ENCODE peak calls at places on chromosomes 3 and 15, in nine cellular contexts. W, H, A, F, S, B, N, V and D are unnamed samples. For H3K27me3 and H3K9me3, the result is how much of the 10 kb centered on the place peaks cover.

GRCh38 chr15:53808058-53808703 is 48.7 kb upstream of the WDR72 start:
- DNase-seq in S (peak), A (no peak), F (no peak), N (no peak), V (no peak), H (peak), W (no peak), B (no peak), D (no peak)

GRCh38 chr3:64518950-64519349 is 168.8 kb downstream of the ADAMTS9 start:
- DNase-seq in H (no peak), W (no peak), V (no peak), B (no peak), N (no peak), F (no peak), S (peak), A (no peak), D (no peak)

GRCh38 chr15:60093273-60094067 is 89.4 kb downstream of the FOXB1 start:
- DNase-seq in S (no peak), B (peak), A (no peak), N (no peak), F (no peak), W (no peak), V (no peak), H (peak), D (peak)

GRCh38 chr3:16978234-16978920 is 93.6 kb downstream of the PLCL2 start:
- DNase-seq in H (no peak), V (no peak), S (no peak), W (no peak), N (no peak), A (no peak), F (peak), B (no peak), D (peak)

GRCh38 chr15:36050899-36051298 is 504.9 kb upstream of the DPH6 start:
- DNase-seq in S (no peak), V (no peak), H (no peak), A (no peak), B (no peak), F (no peak), W (no peak), N (no peak), D (no peak)

GRCh38 chr15:31016446-31016915 is 25.1 kb upstream of the MTMR10 start:
- DNase-seq in F (peak), A (no peak), S (peak), H (no peak), B (no peak), W (no peak), V (no peak), N (no peak), D (no peak)

GRCh38 chr3:173793963-173794362 is 396.4 kb downstream of the NLGN1 start:
- DNase-seq in B (no peak), F (no peak), V (no peak), S (no peak), A (no peak), W (no peak), H (no peak), N (no peak), D (no peak)

GRCh38 chr3:127157181-127157828 is 35.6 kb upstream of the PRR23E start:
- DNase-seq in F (no peak), A (no peak), H (no peak), B (no peak), W (no peak), N (no peak), S (no peak), V (no peak), D (no peak)

GRCh38 chr3:48504051-48504946 is at the start of gene SHISA5:
- DNase-seq in A (peak), N (peak), V (peak), W (peak), B (peak), H (no peak), F (peak), S (peak), D (peak)

GRCh38 chr15:63380828-63381282 is 791 bp downstream of the CA12 start:
- DNase-seq in A (no peak), H (no peak), S (no peak), V (no peak), N (no peak), F (peak), B (no peak), W (no peak), D (no peak)

GRCh38 chr15:74626336-74626735 is 10.7 kb downstream of the CLK3 start:
- DNase-seq in B (no peak), S (no peak), H (no peak), F (no peak), N (no peak), W (peak), A (no peak), V (peak), D (no peak)

GRCh38 chr3:158573714-158574113 is 2.7 kb downstream of the MLF1 start:
- DNase-seq in N (no peak), A (no peak), F (no peak), H (peak), S (no peak), V (peak), B (no peak), W (no peak), D (no peak)

GRCh38 chr3:134330895-134331810 is 43.1 kb downstream of the AMOTL2 start:
- DNase-seq in V (peak), B (peak), N (no peak), S (peak), F (peak), A (no peak), H (no peak), W (no peak), D (peak)

GRCh38 chr15:68994149-68994548 is 20.3 kb upstream of the NOX5 start:
- DNase-seq in H (no peak), F (peak), N (no peak), B (no peak), A (no peak), V (no peak), S (no peak), W (no peak), D (peak)
- H3K27me3 ChIP-seq in H (under half), F (under half), N (under half), B (under half), A (under half), V (under half), S (under half), W (under half), D (under half)

DNA sequence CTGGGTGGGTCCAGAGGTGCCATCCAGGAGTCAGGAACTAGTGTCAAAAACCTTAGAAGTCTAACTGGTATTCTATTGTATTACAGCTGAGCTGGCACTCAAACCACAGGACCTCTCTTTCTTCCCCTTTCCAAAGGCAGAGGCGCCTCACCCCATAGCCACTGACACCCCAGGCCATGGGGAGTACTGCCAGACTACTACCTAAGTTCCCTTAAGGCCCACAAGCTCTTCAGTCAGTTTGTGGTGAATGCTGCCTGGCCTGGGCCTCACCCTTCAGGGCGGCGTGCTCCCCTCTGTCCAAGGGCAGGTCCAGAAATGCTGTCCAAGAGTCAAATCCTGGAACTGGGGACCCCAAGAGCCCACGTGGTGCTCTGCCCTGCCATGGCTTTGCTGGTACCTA is 43.0 kb upstream of the FGF7 start:
- DNase-seq in V (peak), B (no peak), H (no peak), S (no peak), A (no peak), F (no peak), N (no peak), W (no peak), D (no peak)
- H3K4me3 ChIP-seq in V (no peak), B (no peak), H (no peak), S (no peak), A (no peak), F (no peak), N (no peak), W (no peak), D (no peak)

GRCh38 chr15:81924667-81925183 is 121.1 kb downstream of the MEX3B start:
- DNase-seq in N (no peak), B (no peak), F (no peak), V (no peak), A (no peak), H (no peak), S (no peak), W (no peak), D (peak)

GRCh38 chr15:81923561-81924350 is 122.1 kb downstream of the MEX3B start:
- DNase-seq in V (no peak), W (no peak), N (no peak), S (no peak), F (no peak), B (no peak), H (no peak), A (no peak), D (no peak)

GRCh38 chr15:81921163-81921562 is 124.7 kb downstream of the MEX3B start:
- DNase-seq in B (no peak), S (no peak), H (no peak), F (no peak), W (no peak), N (no peak), A (no peak), V (no peak), D (no peak)

DNA sequence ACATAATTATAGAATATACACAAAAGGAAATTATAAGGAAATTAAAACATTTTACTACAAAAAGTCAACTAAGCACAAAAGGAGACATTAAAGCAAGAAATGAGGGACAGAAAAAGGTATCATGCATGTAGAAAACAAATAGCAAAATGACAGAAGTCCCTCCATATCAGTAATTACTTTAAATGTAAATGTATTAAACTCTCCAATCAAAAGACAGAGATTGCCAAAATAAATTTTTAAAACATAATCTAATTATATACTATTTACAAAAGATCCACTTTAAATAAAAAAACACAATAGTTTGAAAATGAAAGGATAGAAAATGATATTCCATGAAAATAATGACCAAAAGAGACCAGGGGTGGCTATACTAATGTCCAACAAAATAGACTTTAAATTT is 123.7 kb downstream of the MEX3B start:
- DNase-seq in W (no peak), F (no peak), N (no peak), H (no peak), B (no peak), V (no peak), A (no peak), S (no peak), D (no peak)
- H3K9me3 ChIP-seq in W (under half), F (under half), N (half or more), H (under half), B (under half), V (under half), A (under half), S (under half), D (under half)

DNA sequence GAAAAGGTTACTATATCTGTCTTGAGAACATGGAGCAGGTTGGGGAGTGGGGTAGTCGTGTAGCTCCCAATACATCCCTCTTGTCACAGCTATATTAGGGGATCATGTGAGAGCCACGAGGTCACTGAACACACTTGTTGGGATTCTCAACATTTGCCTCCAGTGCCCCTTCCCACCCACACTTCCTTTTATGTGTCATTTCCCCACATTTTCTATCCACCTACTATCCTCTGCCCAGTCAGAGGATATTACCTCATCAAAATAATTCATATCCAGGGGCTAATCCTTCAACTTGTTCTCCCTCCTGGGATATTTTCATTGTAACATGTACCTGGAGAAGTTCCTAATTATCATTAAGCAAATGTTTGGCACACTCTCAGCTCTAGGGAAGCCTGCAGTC is 85.0 kb downstream of the CYP19A1 start:
- DNase-seq in H (no peak), W (no peak), F (no peak), V (no peak), S (no peak), B (no peak), A (no peak), N (no peak), D (no peak)
- H3K27me3 ChIP-seq in H (under half), W (under half), F (under half), V (under half), S (under half), B (under half), A (under half), N (under half), D (under half)

GRCh38 chr15:88036154-88036839 is 220.2 kb downstream of the NTRK3 start:
- DNase-seq in N (no peak), A (no peak), S (no peak), H (no peak), F (no peak), W (no peak), B (no peak), V (no peak), D (no peak)
- H3K4me3 ChIP-seq in N (no peak), A (no peak), S (no peak), H (no peak), F (no peak), W (no peak), B (no peak), V (no peak), D (no peak)

GRCh38 chr15:32957219-32957618 is 237.3 kb downstream of the FMN1 start:
- DNase-seq in B (no peak), A (no peak), S (no peak), H (no peak), N (no peak), F (no peak), V (no peak), W (no peak), D (no peak)
- H3K9me3 ChIP-seq in B (under half), A (under half), S (under half), H (under half), N (under half), F (under half), V (under half), W (under half), D (under half)

DNA sequence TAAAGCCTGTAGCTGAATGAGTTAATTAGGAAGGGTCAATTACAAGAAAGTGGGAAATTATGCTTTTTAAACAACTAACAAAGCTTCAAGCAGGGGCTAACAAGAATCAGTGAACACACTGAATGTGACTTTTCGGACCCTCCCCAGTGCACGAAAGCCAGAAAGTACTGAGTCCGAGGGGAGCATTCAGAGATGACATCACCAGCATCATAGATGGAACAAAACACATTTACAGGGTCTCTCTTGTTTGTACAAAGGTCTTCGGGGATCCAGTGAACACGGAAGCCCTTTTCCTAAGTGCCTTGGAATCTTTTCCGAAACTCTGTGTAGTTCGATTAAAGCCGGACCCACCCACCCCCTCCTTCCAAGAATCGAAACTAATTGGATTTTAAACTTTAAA is 829 bp downstream of the DCP1A start:
- DNase-seq in B (peak), V (no peak), W (peak), N (no peak), F (peak), S (peak), H (peak), A (no peak), D (no peak)
- H3K27me3 ChIP-seq in B (under half), V (under half), W (under half), N (under half), F (under half), S (under half), H (under half), A (under half), D (under half)